ENCODE peak calls at places on chromosome 3, in ten cellular contexts. U, W, Z, N, T, I, M, V, O and G are unnamed samples.

GRCh38 chr3:172713316-172713715 is 2.4 kb upstream of the NCEH1 start:
- DNase-seq in Z (no peak), W (no peak), V (no peak), N (no peak), I (no peak), T (no peak), U (no peak), O (no peak), M (no peak), G (no peak)

GRCh38 chr3:62161306-62161705 is 212.0 kb downstream of the FEZF2 start:
- DNase-seq in O (no peak), Z (no peak), U (peak), I (no peak), T (no peak), M (no peak), N (peak), V (no peak), W (peak), G (no peak)

GRCh38 chr3:150022406-150023238 is 51.9 kb upstream of the PFN2 start:
- DNase-seq in Z (no peak), T (no peak), W (peak), U (no peak), V (no peak), O (no peak), M (no peak), N (no peak), I (no peak), G (no peak)

GRCh38 chr3:167228135-167228534 is 152.0 kb downstream of the ZBBX start:
- DNase-seq in O (no peak), U (no peak), M (no peak), T (no peak), N (no peak), I (no peak), W (peak), Z (no peak), V (no peak), G (peak)

GRCh38 chr3:184740509-184741258 is 28.8 kb upstream of the MAGEF1 start:
- DNase-seq in U (no peak), T (no peak), M (no peak), N (no peak), Z (no peak), I (no peak), V (no peak), O (no peak), W (peak), G (no peak)

GRCh38 chr3:71876706-71877105 is 91.8 kb upstream of the PROK2 start:
- DNase-seq in O (no peak), T (no peak), V (no peak), W (no peak), U (no peak), I (peak), N (no peak), M (no peak), Z (no peak), G (no peak)

GRCh38 chr3:78604328-78604727 is 1163.5 kb downstream of the ROBO1 start:
- DNase-seq in V (no peak), U (no peak), Z (no peak), I (no peak), T (no peak), M (no peak), N (no peak), W (peak), O (no peak), G (peak)

GRCh38 chr3:52122491-52122890 is 31.7 kb downstream of the POC1A start:
- DNase-seq in V (peak), T (no peak), Z (no peak), U (no peak), W (no peak), M (no peak), N (no peak), I (no peak), O (peak), G (no peak)

GRCh38 chr3:75272708-75273107 is 391.4 kb upstream of the FRG2C start:
- DNase-seq in V (no peak), U (peak), W (peak), O (no peak), I (no peak), Z (no peak), T (no peak), N (peak), M (no peak), G (peak)

GRCh38 chr3:172138792-172139507 is 99.6 kb downstream of the FNDC3B start:
- DNase-seq in W (peak), Z (peak), N (peak), V (peak), I (no peak), T (no peak), M (peak), U (peak), O (no peak), G (no peak)

GRCh38 chr3:148757238-148757930 is 59.7 kb downstream of the AGTR1 start:
- DNase-seq in V (no peak), I (no peak), W (peak), U (no peak), T (no peak), Z (no peak), M (no peak), N (no peak), O (no peak), G (peak)

GRCh38 chr3:165682734-165683133 is 154.5 kb downstream of the BCHE start:
- DNase-seq in T (no peak), W (no peak), Z (no peak), O (no peak), M (no peak), U (no peak), V (no peak), N (no peak), I (no peak), G (no peak)

GRCh38 chr3:197031315-197032285 is 2.0 kb upstream of the MELTF start:
- DNase-seq in V (peak), Z (no peak), M (peak), N (peak), U (peak), T (peak), I (peak), O (no peak), W (peak), G (peak)

GRCh38 chr3:149541091-149541491 is 66.6 kb downstream of the TM4SF4 start:
- DNase-seq in M (no peak), W (peak), I (no peak), T (no peak), U (no peak), O (no peak), Z (no peak), N (no peak), V (no peak), G (no peak)

GRCh38 chr3:149181179-149181578 is 40.5 kb downstream of the CP start:
- DNase-seq in T (no peak), M (no peak), I (no peak), W (no peak), Z (no peak), O (no peak), V (no peak), U (no peak), N (no peak), G (no peak)

GRCh38 chr3:184552863-184553262 is 8.7 kb upstream of the EPHB3 start:
- DNase-seq in O (no peak), T (peak), I (no peak), V (no peak), M (no peak), N (no peak), W (no peak), U (no peak), Z (no peak), G (no peak)

GRCh38 chr3:169203631-169204550 is 459.6 kb downstream of the MECOM start:
- DNase-seq in Z (no peak), W (peak), N (no peak), V (no peak), U (no peak), I (no peak), M (no peak), O (no peak), T (no peak), G (no peak)

GRCh38 chr3:40915346-40915865 is 283.9 kb upstream of the CTNNB1 start:
- DNase-seq in Z (no peak), T (no peak), M (no peak), W (no peak), I (peak), V (no peak), U (no peak), N (no peak), O (no peak), G (no peak)

DNA sequence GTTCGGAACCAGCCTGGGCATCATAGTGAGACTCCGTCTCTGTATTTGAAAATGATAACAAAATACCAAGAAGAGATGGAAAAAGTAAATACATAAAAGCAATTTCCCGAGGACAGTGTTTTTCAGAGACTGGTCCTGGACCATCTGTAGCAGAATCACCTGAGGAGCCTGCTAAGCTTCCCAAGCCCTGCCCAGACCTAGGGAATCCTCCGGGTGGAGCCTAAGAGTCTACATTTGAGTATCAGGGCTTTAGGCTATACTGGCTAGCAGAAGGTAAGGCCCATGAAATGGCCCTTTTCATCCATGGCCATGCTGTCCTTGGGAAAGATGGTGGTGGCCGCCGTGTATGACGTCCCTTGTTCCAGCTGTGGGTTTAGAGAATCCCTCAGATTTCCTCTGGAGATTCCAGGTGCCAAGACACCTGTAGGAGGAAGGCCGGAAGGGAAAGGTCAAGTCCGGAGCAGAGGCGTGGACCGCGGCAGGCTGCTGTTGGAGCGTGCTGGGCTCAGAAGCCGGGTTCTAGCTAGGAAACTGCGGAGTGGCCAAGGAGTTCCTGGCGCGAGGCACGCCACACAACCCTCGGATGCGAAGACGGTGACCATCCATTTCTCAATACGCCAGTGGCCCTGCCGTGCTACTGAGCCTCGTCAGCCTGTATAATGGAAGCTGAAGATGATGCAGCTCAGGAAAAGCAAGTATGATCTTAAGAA is 50.9 kb downstream of the TMEM44 start:
- DNase-seq in O (no peak), T (no peak), Z (no peak), V (no peak), U (no peak), W (no peak), M (no peak), I (no peak), N (no peak), G (no peak)
- TF ChIP-seq CTCF in O (no peak), T (no peak), Z (no peak), V (no peak), U (no peak), W (no peak), M (no peak), I (no peak), N (no peak), G (no peak)

GRCh38 chr3:32413845-32414526 is 22.3 kb downstream of the CMTM7 start:
- DNase-seq in U (no peak), N (no peak), V (no peak), O (no peak), T (no peak), I (no peak), W (no peak), Z (no peak), M (no peak), G (no peak)
- H3K4me3 ChIP-seq in U (no peak), N (no peak), V (no peak), O (no peak), T (no peak), I (no peak), W (no peak), Z (no peak), M (no peak), G (no peak)

GRCh38 chr3:14412831-14413380 is 10.5 kb downstream of the SLC6A6 start:
- DNase-seq in N (peak), W (no peak), M (no peak), Z (no peak), U (no peak), O (peak), I (no peak), T (no peak), V (no peak), G (no peak)

GRCh38 chr3:14415501-14415900 is 13.1 kb downstream of the SLC6A6 start:
- DNase-seq in N (peak), T (no peak), M (no peak), O (no peak), W (no peak), V (no peak), U (no peak), Z (no peak), I (no peak), G (no peak)

GRCh38 chr3:14413381-14414071 is 11.1 kb downstream of the SLC6A6 start:
- DNase-seq in T (no peak), U (no peak), W (no peak), M (no peak), N (no peak), V (no peak), I (no peak), O (no peak), Z (no peak), G (no peak)

GRCh38 chr3:14416453-14416852 is 14.0 kb downstream of the SLC6A6 start:
- DNase-seq in V (no peak), T (no peak), U (no peak), M (no peak), O (no peak), I (no peak), Z (no peak), W (no peak), N (no peak), G (no peak)

DNA sequence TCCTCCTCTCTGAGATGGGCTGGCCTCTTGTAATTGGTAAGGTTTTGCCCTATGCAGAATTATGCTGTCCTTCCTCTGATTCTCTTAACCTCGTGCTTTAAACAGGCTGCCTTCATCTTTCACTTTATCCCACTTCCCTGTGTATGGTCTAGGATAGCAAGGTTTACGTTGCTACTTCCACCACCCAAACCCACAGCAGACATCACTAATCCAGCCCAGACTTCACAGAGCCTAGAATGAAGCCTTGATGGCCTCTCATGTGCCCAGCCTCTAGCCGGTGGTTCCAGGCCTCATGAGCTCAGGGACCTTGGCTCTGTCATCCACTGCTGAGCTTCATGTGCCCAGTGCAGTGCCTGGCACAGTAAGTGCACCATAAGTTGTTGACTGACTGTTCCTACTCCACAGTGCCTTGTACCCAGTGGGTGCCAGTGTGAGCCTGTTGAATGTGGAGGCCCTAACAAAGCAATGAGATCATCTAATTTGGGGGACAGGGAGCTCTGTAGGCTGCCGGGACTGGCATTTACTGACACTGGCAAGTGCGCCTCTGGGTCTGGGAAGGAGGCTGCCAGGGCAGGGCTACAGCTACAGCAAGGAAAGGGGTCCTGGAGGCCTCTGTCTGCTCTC is 12.5 kb downstream of the SLC6A6 start:
- DNase-seq in M (no peak), V (no peak), U (no peak), W (no peak), N (no peak), T (no peak), O (no peak), Z (no peak), I (no peak), G (no peak)
- H3K27ac ChIP-seq in M (no peak), V (no peak), U (no peak), W (peak), N (peak), T (no peak), O (no peak), Z (no peak), I (no peak), G (no peak)

GRCh38 chr3:45552031-45552772 is 42.3 kb upstream of the LIMD1 start:
- DNase-seq in V (peak), M (no peak), I (no peak), T (no peak), Z (no peak), U (no peak), O (no peak), W (no peak), N (no peak), G (no peak)
- TF ChIP-seq CTCF in V (no peak), M (no peak), I (no peak), T (no peak), Z (no peak), U (no peak), O (no peak), W (no peak), N (no peak), G (no peak)

GRCh38 chr3:111734652-111735051 is 124.4 kb upstream of the PHLDB2 start:
- DNase-seq in W (no peak), I (peak), N (no peak), Z (no peak), M (no peak), O (no peak), T (no peak), V (no peak), U (no peak), G (no peak)

GRCh38 chr3:111733856-111734255 is 125.2 kb upstream of the PHLDB2 start:
- DNase-seq in N (no peak), M (no peak), Z (no peak), W (no peak), T (no peak), U (no peak), I (peak), V (no peak), O (no peak), G (no peak)

GRCh38 chr3:111730143-111730542 is 128.9 kb upstream of the PHLDB2 start:
- DNase-seq in Z (no peak), U (no peak), M (no peak), O (no peak), W (no peak), N (no peak), T (no peak), V (no peak), I (no peak), G (no peak)

GRCh38 chr3:111733154-111733553 is 125.9 kb upstream of the PHLDB2 start:
- DNase-seq in U (no peak), T (no peak), I (peak), N (no peak), M (no peak), W (no peak), O (no peak), V (no peak), Z (no peak), G (no peak)

DNA sequence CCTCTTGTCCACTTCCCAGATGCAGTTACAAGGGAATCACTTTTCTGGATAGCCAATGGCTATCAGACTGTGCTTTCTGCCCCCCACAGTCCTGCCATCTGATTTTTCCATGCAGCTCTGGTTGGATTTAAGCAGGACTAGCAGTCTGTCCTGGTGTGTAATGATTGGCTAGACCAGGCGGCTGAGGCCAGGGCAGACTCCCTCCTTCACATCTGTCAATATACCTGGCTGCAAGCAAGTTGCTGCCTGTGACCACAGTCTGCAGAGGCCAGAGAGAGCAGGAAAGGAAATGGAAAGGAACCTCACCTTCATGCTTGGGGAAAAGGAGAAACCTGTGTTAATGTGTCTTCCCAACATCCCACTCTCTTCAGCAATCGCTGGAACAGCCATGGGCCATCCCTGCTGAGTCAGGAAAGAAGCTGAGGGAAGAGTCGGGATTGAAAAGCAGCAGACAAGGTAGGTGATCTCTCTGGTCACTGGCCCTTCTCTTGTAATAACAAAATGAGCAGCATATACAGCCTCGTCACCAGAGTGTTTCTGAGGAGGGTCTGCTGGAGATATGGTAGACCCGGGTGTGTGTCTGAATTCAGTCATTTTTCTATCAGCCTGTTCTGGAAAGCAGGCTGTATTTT is 126.7 kb upstream of the PHLDB2 start:
- DNase-seq in Z (no peak), T (no peak), O (peak), V (no peak), N (no peak), I (peak), M (no peak), W (no peak), U (no peak), G (no peak)
- H3K4me3 ChIP-seq in Z (no peak), T (no peak), O (peak), V (no peak), N (no peak), I (no peak), M (no peak), W (no peak), U (no peak), G (no peak)